ENCODE peak calls at places on chromosomes 12 and 14, in six cellular contexts. V is thoracic aorta, F is uterus, D is left ventricle myocardium inferior, N is right lobe of liver, R is GM23248. X is an unnamed sample.
A peak's percentile ranks its signal among the peaks of the same experiment; 100 is the strongest.

GRCh38 chr12:115267464-115267863 is 583.5 kb upstream of the TBX3 start:
- DNase-seq in V (no peak), F (no peak), D (no peak), N (no peak), R (peak; percentile 28), X (no peak)

GRCh38 chr12:19657401-19657800 is 218.1 kb downstream of the AEBP2 start:
- DNase-seq in V (no peak), F (no peak), D (no peak), N (no peak), R (peak; percentile 13), X (no peak)

GRCh38 chr14:24425704-24426103 is 3.8 kb downstream of the CBLN3 start:
- DNase-seq in V (no peak), F (no peak), D (no peak), N (no peak), R (peak; percentile 93), X (peak; percentile 21)

GRCh38 chr12:118553856-118554504 is 177.6 kb downstream of the SUDS3 start:
- DNase-seq in V (no peak), F (no peak), D (no peak), N (no peak), R (no peak), X (no peak)

GRCh38 chr14:75928587-75929230 is 53.1 kb downstream of the TGFB3 start:
- DNase-seq in V (no peak), F (no peak), D (no peak), N (no peak), R (no peak), X (no peak)

GRCh38 chr12:30090258-30090657 is 306.5 kb upstream of the TMTC1 start:
- DNase-seq in V (no peak), F (no peak), D (no peak), N (no peak), R (no peak), X (peak; percentile 1)

GRCh38 chr14:67483599-67484270 is 4.8 kb downstream of the TMEM229B start:
- DNase-seq in V (no peak), F (no peak), D (no peak), N (no peak), R (no peak), X (no peak)

GRCh38 chr12:1553546-1553945 is 40.8 kb downstream of the FBXL14 start:
- DNase-seq in V (no peak), F (no peak), D (no peak), N (no peak), R (no peak), X (no peak)

GRCh38 chr12:59329457-59329856 is 266.4 kb upstream of the SLC16A7 start:
- DNase-seq in V (no peak), F (no peak), D (no peak), N (no peak), R (no peak), X (no peak)

GRCh38 chr14:26872930-26873470 is 275.2 kb upstream of the NOVA1 start:
- DNase-seq in V (no peak), F (peak; percentile 23), D (no peak), N (no peak), R (no peak), X (no peak)

GRCh38 chr12:130878193-130879185 is 6.6 kb downstream of the RAN start:
- DNase-seq in V (no peak), F (no peak), D (no peak), N (no peak), R (no peak), X (no peak)

GRCh38 chr14:63735720-63736119 is 7.9 kb upstream of the SGPP1 start:
- DNase-seq in V (no peak), F (no peak), D (no peak), N (no peak), R (no peak), X (no peak)

GRCh38 chr14:60867503-60868172 is 113.2 kb downstream of the TRMT5 start:
- DNase-seq in V (no peak), F (no peak), D (no peak), N (no peak), R (peak; percentile 19), X (no peak)

GRCh38 chr14:69153848-69154208 is 909 bp upstream of the DCAF5 start:
- DNase-seq in V (no peak), F (peak; percentile 26), D (peak; percentile 24), N (no peak), R (peak; percentile 71), X (peak; percentile 27)

GRCh38 chr14:50794063-50794645 is 36.8 kb downstream of the NIN start:
- DNase-seq in V (no peak), F (no peak), D (no peak), N (no peak), R (no peak), X (no peak)

GRCh38 chr12:12720052-12720451 is 2.9 kb downstream of the CDKN1B start:
- DNase-seq in V (no peak), F (no peak), D (no peak), N (no peak), R (peak; percentile 26), X (no peak)

GRCh38 chr12:14885718-14886201 is at the start of gene MGP:
- DNase-seq in V (peak; percentile 45), F (peak; percentile 67), D (no peak), N (no peak), R (peak; percentile 66), X (no peak)

GRCh38 chr14:102668291-102668873 is 75.9 kb downstream of the RCOR1 start:
- DNase-seq in V (no peak), F (no peak), D (no peak), N (no peak), R (no peak), X (no peak)

GRCh38 chr12:62817556-62818271 is 117.2 kb downstream of the PPM1H start:
- DNase-seq in V (no peak), F (no peak), D (no peak), N (no peak), R (no peak), X (peak; percentile 83)

GRCh38 chr12:132986885-132987225 is 688 bp downstream of the ZNF26 start:
- DNase-seq in V (no peak), F (no peak), D (no peak), N (no peak), R (peak; percentile 69), X (no peak)

GRCh38 chr12:115210533-115211252 is 526.7 kb upstream of the TBX3 start:
- DNase-seq in V (no peak), F (no peak), D (peak; percentile 17), N (no peak), R (no peak), X (no peak)

GRCh38 chr14:33578461-33579216 is 372.2 kb downstream of the EGLN3 start:
- DNase-seq in V (no peak), F (no peak), D (no peak), N (no peak), R (no peak), X (no peak)

GRCh38 chr12:47755655-47756562 is 2.8 kb downstream of the RAPGEF3 start:
- DNase-seq in V (no peak), F (no peak), D (no peak), N (no peak), R (peak; percentile 24), X (no peak)

GRCh38 chr12:114926341-114926740 is 242.4 kb upstream of the TBX3 start:
- DNase-seq in V (no peak), F (no peak), D (no peak), N (no peak), R (no peak), X (no peak)

GRCh38 chr12:106135075-106135474 is 3.7 kb downstream of the NUAK1 start:
- DNase-seq in V (no peak), F (no peak), D (no peak), N (no peak), R (no peak), X (no peak)

GRCh38 chr12:46260153-46260912 is 8.5 kb downstream of the SLC38A1 start:
- DNase-seq in V (no peak), F (no peak), D (no peak), N (no peak), R (peak; percentile 48), X (peak; percentile 51)

GRCh38 chr12:19095869-19096480 is 33.6 kb upstream of the PLEKHA5 start:
- DNase-seq in V (no peak), F (no peak), D (no peak), N (no peak), R (peak; percentile 75), X (peak; percentile 36)

DNA sequence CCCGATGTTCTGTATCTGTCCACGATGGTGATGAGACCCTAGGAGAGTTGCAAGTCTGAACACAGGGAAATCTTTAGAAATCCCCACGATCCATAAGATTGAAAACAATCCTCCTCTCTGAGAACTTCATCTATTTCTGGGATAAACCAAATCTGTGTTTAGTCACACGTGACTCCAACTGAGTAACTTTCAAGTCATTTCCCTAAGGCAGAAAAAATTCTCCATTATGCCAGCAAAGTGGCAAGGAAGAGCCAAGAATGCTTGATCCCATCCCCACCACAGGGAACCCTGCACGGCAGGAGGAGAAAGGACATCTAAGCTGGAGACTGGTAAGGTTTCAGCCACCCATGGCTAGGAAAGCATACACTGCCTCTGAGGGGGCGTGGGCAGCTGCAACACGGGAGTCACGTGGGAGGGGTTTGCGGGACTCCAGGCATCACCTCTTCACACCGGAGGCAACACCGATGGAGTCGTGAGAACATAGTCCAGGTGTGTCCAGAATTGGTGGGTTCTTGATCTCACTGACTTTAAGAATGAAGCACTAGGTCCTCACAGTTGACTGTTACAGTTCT is 2.9 kb upstream of the SIVA1 start:
- DNase-seq in V (no peak), F (no peak), D (no peak), N (no peak), R (peak; percentile 81), X (no peak)
- H3K4me1 ChIP-seq in V (peaks cover 86% of the 10 kb centered on the region), F (peaks cover 9% of the 10 kb centered on the region), D (peaks cover 43% of the 10 kb centered on the region), N (peaks cover 55% of the 10 kb centered on the region), R (peaks cover 38% of the 10 kb centered on the region), X (peaks cover 8% of the 10 kb centered on the region)

GRCh38 chr14:35425850-35426249 is 21.3 kb upstream of the NFKBIA start:
- DNase-seq in V (no peak), F (no peak), D (no peak), N (no peak), R (no peak), X (no peak)
- H3K36me3 ChIP-seq in V (no peaks in the 10 kb centered on the region), F (no peaks in the 10 kb centered on the region), D (no peaks in the 10 kb centered on the region), N (no peaks in the 10 kb centered on the region), R (no peaks in the 10 kb centered on the region), X (no peaks in the 10 kb centered on the region)

DNA sequence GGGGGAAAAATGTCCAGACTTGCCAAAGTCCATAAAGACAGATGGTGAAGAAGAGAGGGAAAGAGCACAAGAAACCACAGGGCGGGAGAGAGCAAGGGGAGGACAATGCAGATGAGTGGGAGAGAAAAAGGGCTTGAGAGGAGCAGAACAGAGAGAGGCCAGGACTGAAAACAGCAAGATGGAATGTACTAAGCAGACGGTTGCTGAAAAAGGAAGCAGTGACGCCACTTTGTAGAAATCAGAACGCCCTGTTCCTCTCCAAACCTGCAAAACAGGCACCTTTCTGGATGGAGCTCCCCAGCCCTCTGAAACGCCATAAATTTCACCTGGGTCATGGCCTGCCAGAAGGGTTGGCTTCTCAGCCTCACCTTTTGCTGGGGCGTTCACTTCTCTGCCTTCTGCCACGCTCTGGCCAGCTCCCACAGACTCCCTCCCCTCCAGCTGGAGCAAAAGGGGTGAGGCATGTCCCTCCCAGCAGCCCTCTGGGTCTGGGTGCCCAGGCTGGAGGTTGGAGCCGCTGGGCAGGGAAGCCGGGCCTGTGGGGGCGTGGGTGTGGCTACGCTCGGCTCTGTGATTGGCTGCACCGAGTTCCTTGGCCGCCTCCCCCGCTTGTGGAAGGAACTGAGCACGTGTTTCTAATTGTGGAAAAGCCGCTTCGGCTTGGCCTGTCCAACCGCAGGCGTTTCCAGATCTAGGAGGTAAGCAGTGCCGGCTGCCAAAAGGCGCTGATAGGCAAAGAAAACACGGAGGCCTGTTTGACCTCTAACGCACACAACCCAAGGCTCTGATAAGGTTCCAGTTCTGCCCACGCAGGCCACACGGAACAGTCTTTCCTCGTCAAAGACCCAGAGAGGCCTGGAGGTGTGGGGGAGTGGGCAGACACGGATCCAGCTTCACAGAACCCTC is 29.3 kb downstream of the SLC7A8 start:
- DNase-seq in V (peak; percentile 78), F (peak; percentile 95), D (peak; percentile 92), N (peak; percentile 65), R (peak; percentile 96), X (peak; percentile 43)
- H3K4me3 ChIP-seq in V (peak overlapping the region; percentile 67), F (peak overlapping the region; percentile 1), D (peak overlapping the region; percentile 60), N (no peak overlapping the region), R (peak overlapping the region; percentile 59), X (no peak overlapping the region)

GRCh38 chr14:80404413-80404812 is 193.1 kb upstream of the DIO2 start:
- DNase-seq in V (no peak), F (no peak), D (no peak), N (no peak), R (no peak), X (no peak)
- H3K4me1 ChIP-seq in V (no peaks in the 10 kb centered on the region), F (no peaks in the 10 kb centered on the region), D (no peaks in the 10 kb centered on the region), N (no peaks in the 10 kb centered on the region), R (no peaks in the 10 kb centered on the region), X (no peaks in the 10 kb centered on the region)